ENCODE peak calls at places on chromosomes 2 and 18, in four cellular contexts. X is K562, H is SK-N-SH, L is H1. Q is an unnamed sample.

GRCh38 chr2:40128796-40129195 is 323.1 kb downstream of the SLC8A1 start:
- DNase-seq in X (no peak), H (no peak), L (no peak), Q (no peak)

GRCh38 chr2:235445116-235445515 is 48.7 kb upstream of the AGAP1 start:
- DNase-seq in X (no peak), H (no peak), L (no peak), Q (no peak)

GRCh38 chr2:30030361-30030760 is 109.0 kb upstream of the ALK start:
- DNase-seq in X (no peak), H (no peak), L (no peak), Q (no peak)

GRCh38 chr2:16293398-16293797 is 353.0 kb downstream of the MYCN start:
- DNase-seq in X (no peak), H (peak), L (peak), Q (no peak)

GRCh38 chr2:3762771-3763447 is 59.5 kb downstream of the DCDC2C start:
- DNase-seq in X (no peak), H (no peak), L (peak), Q (no peak)

GRCh38 chr18:9722691-9723090 is 14.6 kb downstream of the RAB31 start:
- DNase-seq in X (no peak), H (no peak), L (peak), Q (no peak)

GRCh38 chr2:120929829-120930228 is 194.2 kb downstream of the GLI2 start:
- DNase-seq in X (no peak), H (no peak), L (no peak), Q (no peak)

GRCh38 chr18:31303771-31304170 is 14.2 kb upstream of the DSG1 start:
- DNase-seq in X (no peak), H (no peak), L (no peak), Q (no peak)

GRCh38 chr2:132366787-132367186 is 49.8 kb upstream of the GPR39 start:
- DNase-seq in X (no peak), H (no peak), L (no peak), Q (no peak)

GRCh38 chr2:26008851-26009566 is 24.9 kb upstream of the RAB10 start:
- DNase-seq in X (peak), H (no peak), L (no peak), Q (peak)

GRCh38 chr2:85134255-85135065 is 1.3 kb downstream of the TCF7L1 start:
- DNase-seq in X (no peak), H (peak), L (peak), Q (no peak)

GRCh38 chr2:102070058-102070642 is 72.4 kb upstream of the IL1R1 start:
- DNase-seq in X (peak), H (no peak), L (no peak), Q (no peak)

DNA sequence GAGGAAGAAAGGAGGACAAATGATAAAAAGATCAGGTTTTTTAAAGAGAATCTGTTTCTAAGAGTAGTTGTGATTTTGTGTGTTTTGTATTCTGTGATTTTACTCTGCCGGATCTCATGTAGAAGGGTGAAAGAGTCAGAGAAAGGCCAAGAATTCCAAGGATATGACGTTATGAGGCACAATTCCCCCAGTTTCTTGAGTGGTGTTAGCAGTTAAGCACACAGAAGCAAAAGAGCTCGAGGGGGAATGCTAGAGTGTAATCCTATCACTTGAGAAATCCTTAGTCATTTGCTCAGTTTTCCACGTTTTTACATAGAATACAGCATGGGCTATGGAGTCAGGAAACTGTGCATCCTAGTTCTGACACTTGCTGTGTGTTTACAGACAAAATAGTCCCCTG is 34.8 kb downstream of the METTL4 start:
- DNase-seq in X (no peak), H (no peak), L (no peak), Q (no peak)
- H3K27ac ChIP-seq in X (no peak), H (peak), L (no peak), Q (no peak)

GRCh38 chr2:229282758-229283546 is 11.9 kb upstream of the PID1 start:
- DNase-seq in X (no peak), H (no peak), L (no peak), Q (peak)
- TF ChIP-seq GABPA in X (no peak), H (no peak), L (no peak), Q (no peak)

GRCh38 chr2:10380048-10380926 is 67.8 kb downstream of the ODC1 start:
- DNase-seq in X (no peak), H (no peak), L (no peak), Q (peak)

GRCh38 chr2:10378189-10378588 is 69.9 kb downstream of the ODC1 start:
- DNase-seq in X (no peak), H (no peak), L (no peak), Q (peak)

GRCh38 chr2:10377052-10377746 is 70.9 kb downstream of the ODC1 start:
- DNase-seq in X (no peak), H (no peak), L (no peak), Q (no peak)

GRCh38 chr2:10375570-10376266 is 72.4 kb downstream of the ODC1 start:
- DNase-seq in X (no peak), H (no peak), L (no peak), Q (no peak)

GRCh38 chr2:10377747-10378085 is 70.4 kb downstream of the ODC1 start:
- DNase-seq in X (no peak), H (no peak), L (no peak), Q (no peak)
- H3K27ac ChIP-seq in X (no peak), H (no peak), L (no peak), Q (no peak)

DNA sequence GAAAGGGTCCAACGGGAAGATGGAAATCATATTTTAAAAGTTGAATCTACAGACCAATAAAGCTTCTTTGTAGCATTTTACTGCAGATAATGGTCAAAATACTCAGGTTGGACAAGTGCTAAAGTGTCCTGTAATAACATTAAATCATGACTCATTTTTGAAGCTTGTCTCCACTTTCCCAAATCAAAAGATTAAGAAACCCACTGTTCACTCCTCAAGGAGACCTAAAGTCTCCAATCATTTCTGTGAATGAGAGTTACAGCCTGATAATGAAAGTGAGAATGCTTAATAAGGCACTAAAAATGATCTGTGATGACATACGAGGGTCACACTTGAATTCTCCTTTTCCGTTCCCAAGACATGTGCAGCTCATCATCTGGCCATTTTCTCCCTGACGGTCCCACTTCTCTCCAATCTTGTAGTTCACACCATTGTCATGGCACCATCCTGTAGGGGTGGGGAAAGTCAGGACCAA is 53.4 kb downstream of the ATIC start:
- DNase-seq in X (no peak), H (no peak), L (no peak), Q (no peak)
- TF ChIP-seq GABPA in X (no peak), H (no peak), L (no peak), Q (no peak)

GRCh38 chr18:58865714-58866113 is 1.0 kb downstream of the ZNF532 start:
- DNase-seq in X (no peak), H (no peak), L (no peak), Q (no peak)
- H3K27ac ChIP-seq in X (no peak), H (peak), L (peak), Q (no peak)

DNA sequence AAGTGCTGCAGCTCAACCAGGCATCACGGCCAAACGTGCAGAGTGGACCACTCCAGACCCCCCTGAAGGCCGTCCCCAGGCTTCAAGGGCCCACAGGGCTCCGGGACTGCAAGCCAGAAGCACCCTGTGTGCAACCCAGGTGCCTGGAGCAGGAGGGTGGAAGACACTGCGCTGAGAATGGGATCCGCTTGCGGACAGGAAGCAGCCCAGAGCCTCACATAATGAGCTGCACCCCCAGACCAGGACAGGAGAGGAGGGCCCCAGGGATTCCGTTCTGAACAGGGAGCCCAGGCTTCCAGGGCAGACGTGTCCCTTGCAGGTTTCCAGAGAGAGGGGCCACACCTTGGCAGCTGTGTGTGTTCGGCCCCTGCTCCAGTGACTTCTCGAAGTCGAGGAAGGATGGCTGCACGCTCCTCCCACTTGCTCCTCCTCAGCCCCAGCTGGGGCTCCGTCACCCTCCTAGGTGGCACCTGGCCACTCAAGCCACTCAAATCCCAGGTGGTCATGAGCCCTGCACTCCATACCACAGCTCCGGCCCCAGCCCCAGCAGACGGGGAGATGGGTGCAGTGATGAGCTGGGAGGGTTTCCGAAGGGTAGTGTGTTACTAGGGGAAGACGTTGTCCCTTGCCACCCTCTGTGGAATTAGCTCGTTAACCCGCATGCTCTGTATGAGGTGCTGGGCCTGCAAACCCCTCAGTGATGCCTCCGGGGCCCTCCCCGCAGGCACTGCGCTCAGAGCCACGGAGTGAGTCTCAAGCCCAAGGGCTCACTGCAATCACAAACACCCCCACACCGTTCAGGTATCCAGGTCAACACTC is 79.2 kb downstream of the NDUFA10 start:
- DNase-seq in X (no peak), H (no peak), L (no peak), Q (no peak)
- TF ChIP-seq GABPA in X (no peak), H (no peak), L (no peak), Q (no peak)